ENCODE peak calls at places on chromosomes 4 and X, in ten cellular contexts. B is hepatocyte, N is K562, R is endodermal cell, G is tibial nerve, W is tibial artery, T is mucosa of descending colon, P is BE2C, C is kidney, O is body of pancreas. X is an unnamed sample. For H3K4me1, the result is how much of the 10 kb centered on the place peaks cover.

GRCh38 chrX:18075603-18076002 is 145.1 kb downstream of the BEND2 start:
- DNase-seq in B (no peak), N (no peak), R (peak), G (no peak), W (no peak), T (no peak), P (no peak), C (no peak), O (no peak), X (no peak)

GRCh38 chrX:137568741-137569469 is 3.0 kb downstream of the ZIC3 start:
- DNase-seq in B (no peak), N (no peak), R (peak), G (no peak), W (no peak), T (no peak), P (no peak), C (no peak), O (no peak), X (no peak)

GRCh38 chrX:30489323-30489722 is 88.2 kb downstream of the TASL start:
- DNase-seq in B (no peak), N (peak), R (peak), G (no peak), W (no peak), T (no peak), P (no peak), C (no peak), O (no peak), X (no peak)

GRCh38 chrX:15072880-15073279 is 197.0 kb downstream of the ASB9 start:
- DNase-seq in B (no peak), N (no peak), R (no peak), G (no peak), W (no peak), T (no peak), P (no peak), C (no peak), O (no peak), X (no peak)

GRCh38 chr4:85430697-85431096 is 44.3 kb upstream of the ARHGAP24 start:
- DNase-seq in B (peak), N (no peak), R (no peak), G (no peak), W (no peak), T (no peak), P (no peak), C (no peak), O (no peak), X (no peak)

GRCh38 chr4:37876156-37876555 is 14.7 kb upstream of the TBC1D1 start:
- DNase-seq in B (no peak), N (no peak), R (no peak), G (no peak), W (no peak), T (no peak), P (no peak), C (no peak), O (no peak), X (no peak)

GRCh38 chr4:125085-125820 is 952 bp downstream of the ZNF718 start:
- DNase-seq in B (peak), N (peak), R (peak), G (no peak), W (peak), T (peak), P (peak), C (peak), O (peak), X (peak)

GRCh38 chr4:5052424-5052702 is 1.1 kb downstream of the STK32B start:
- DNase-seq in B (no peak), N (no peak), R (no peak), G (no peak), W (no peak), T (no peak), P (no peak), C (no peak), O (no peak), X (no peak)

GRCh38 chr4:6761540-6762243 is 20.8 kb upstream of the KIAA0232 start:
- DNase-seq in B (no peak), N (no peak), R (peak), G (no peak), W (no peak), T (peak), P (no peak), C (peak), O (peak), X (no peak)

GRCh38 chrX:44343412-44343942 is at the start of gene EFHC2:
- DNase-seq in B (peak), N (peak), R (peak), G (peak), W (peak), T (peak), P (peak), C (peak), O (peak), X (no peak)

GRCh38 chrX:73855546-73855945 is 292.5 kb downstream of the CHIC1 start:
- DNase-seq in B (peak), N (peak), R (peak), G (peak), W (no peak), T (peak), P (peak), C (no peak), O (peak), X (peak)

GRCh38 chr4:13368262-13368661 is 115.9 kb downstream of the RAB28 start:
- DNase-seq in B (no peak), N (peak), R (no peak), G (no peak), W (no peak), T (no peak), P (no peak), C (no peak), O (no peak), X (no peak)

GRCh38 chr4:71266090-71266794 is 72.6 kb upstream of the SLC4A4 start:
- DNase-seq in B (no peak), N (no peak), R (no peak), G (no peak), W (no peak), T (no peak), P (no peak), C (no peak), O (no peak), X (no peak)

GRCh38 chrX:154600962-154601374 is 16.0 kb downstream of the CTAG1A start:
- DNase-seq in B (no peak), N (no peak), R (no peak), G (no peak), W (no peak), T (no peak), P (no peak), C (no peak), O (no peak), X (no peak)

GRCh38 chrX:27336466-27337091 is 126.6 kb downstream of the PPP4R3C start:
- DNase-seq in B (peak), N (peak), R (peak), G (no peak), W (no peak), T (peak), P (peak), C (no peak), O (peak), X (peak)

GRCh38 chrX:138191998-138192397 is 519.5 kb downstream of the FGF13 start:
- DNase-seq in B (peak), N (peak), R (peak), G (no peak), W (no peak), T (no peak), P (peak), C (no peak), O (peak), X (no peak)

GRCh38 chrX:39020051-39020669 is 218.9 kb downstream of the MID1IP1 start:
- DNase-seq in B (no peak), N (no peak), R (no peak), G (no peak), W (no peak), T (no peak), P (no peak), C (no peak), O (no peak), X (no peak)

GRCh38 chr4:165873298-165874071 is 448 bp downstream of the TLL1 start:
- DNase-seq in B (peak), N (no peak), R (peak), G (no peak), W (no peak), T (peak), P (peak), C (peak), O (peak), X (peak)

GRCh38 chr4:113094327-113094726 is 44.9 kb downstream of the ANK2 start:
- DNase-seq in B (no peak), N (no peak), R (no peak), G (no peak), W (no peak), T (no peak), P (peak), C (no peak), O (no peak), X (no peak)

GRCh38 chrX:9349572-9350259 is 115.1 kb upstream of the TBL1X start:
- DNase-seq in B (no peak), N (no peak), R (no peak), G (no peak), W (no peak), T (no peak), P (peak), C (no peak), O (no peak), X (no peak)

GRCh38 chr4:99300934-99301333 is 10.1 kb upstream of the ADH1A start:
- DNase-seq in B (peak), N (peak), R (no peak), G (peak), W (peak), T (peak), P (no peak), C (peak), O (peak), X (peak)

GRCh38 chr4:5724377-5724776 is 13.4 kb downstream of the EVC start:
- DNase-seq in B (no peak), N (no peak), R (no peak), G (no peak), W (no peak), T (no peak), P (no peak), C (no peak), O (no peak), X (no peak)

GRCh38 chrX:87961471-87961870 is 443.9 kb downstream of the KLHL4 start:
- DNase-seq in B (peak), N (no peak), R (peak), G (no peak), W (no peak), T (no peak), P (no peak), C (no peak), O (no peak), X (no peak)

GRCh38 chrX:153649178-153649914 is 2.3 kb downstream of the DUSP9 start:
- DNase-seq in B (peak), N (peak), R (peak), G (no peak), W (peak), T (peak), P (peak), C (peak), O (peak), X (no peak)

GRCh38 chr4:48490680-48491513 is 845 bp downstream of the ZAR1 start:
- DNase-seq in B (peak), N (no peak), R (peak), G (no peak), W (no peak), T (peak), P (no peak), C (peak), O (no peak), X (peak)

GRCh38 chrX:2489446-2490445 is 11.0 kb downstream of the DHRSX start:
- DNase-seq in B (no peak), N (no peak), R (peak), G (no peak), W (no peak), T (peak), P (no peak), C (no peak), O (no peak), X (no peak)

GRCh38 chr4:168076989-168077725 is 15.2 kb upstream of the ANXA10 start:
- DNase-seq in B (peak), N (peak), R (peak), G (peak), W (no peak), T (no peak), P (peak), C (no peak), O (peak), X (peak)

GRCh38 chr4:47933798-47934197 is 19.4 kb upstream of the NFXL1 start:
- DNase-seq in B (peak), N (peak), R (no peak), G (no peak), W (no peak), T (no peak), P (no peak), C (no peak), O (no peak), X (no peak)

GRCh38 chr4:83516042-83516772 is 19.7 kb upstream of the GPAT3 start:
- DNase-seq in B (no peak), N (no peak), R (no peak), G (no peak), W (no peak), T (no peak), P (no peak), C (no peak), O (no peak), X (no peak)

GRCh38 chr4:186304816-186305520 is 39.0 kb downstream of the F11 start:
- DNase-seq in B (no peak), N (no peak), R (no peak), G (no peak), W (no peak), T (no peak), P (no peak), C (no peak), O (no peak), X (no peak)

GRCh38 chrX:102959471-102959870 is 22.4 kb downstream of the RAB40AL start:
- DNase-seq in B (no peak), N (no peak), R (no peak), G (no peak), W (no peak), T (no peak), P (no peak), C (no peak), O (no peak), X (no peak)

GRCh38 chr4:132299866-132300265 is 849.2 kb upstream of the PCDH10 start:
- DNase-seq in B (no peak), N (no peak), R (no peak), G (no peak), W (no peak), T (no peak), P (no peak), C (no peak), O (no peak), X (no peak)

GRCh38 chrX:25561190-25561589 is 545.4 kb upstream of the ARX start:
- DNase-seq in B (no peak), N (no peak), R (no peak), G (no peak), W (no peak), T (no peak), P (no peak), C (no peak), O (no peak), X (no peak)

GRCh38 chrX:25555521-25555920 is 539.8 kb upstream of the ARX start:
- DNase-seq in B (no peak), N (no peak), R (no peak), G (no peak), W (no peak), T (no peak), P (no peak), C (no peak), O (no peak), X (no peak)

GRCh38 chrX:25558137-25558536 is 542.4 kb upstream of the ARX start:
- DNase-seq in B (no peak), N (no peak), R (no peak), G (no peak), W (no peak), T (no peak), P (no peak), C (no peak), O (no peak), X (no peak)
- H3K4me1 ChIP-seq in B (under half), N (under half), R (under half), G (under half), W (under half), T (under half), P (under half), C (under half), O (under half), X (under half)

GRCh38 chr4:81426770-81427604 is 44.7 kb downstream of the RASGEF1B start:
- DNase-seq in B (no peak), N (no peak), R (no peak), G (no peak), W (no peak), T (no peak), P (no peak), C (no peak), O (no peak), X (no peak)
- H3K4me3 ChIP-seq in B (no peak), N (no peak), R (no peak), G (no peak), W (no peak), T (no peak), P (no peak), C (no peak), O (no peak), X (no peak)

GRCh38 chr4:173185832-173186545 is 17.4 kb downstream of the GALNT7 start:
- DNase-seq in B (peak), N (no peak), R (no peak), G (no peak), W (no peak), T (no peak), P (no peak), C (no peak), O (no peak), X (peak)
- H3K4me1 ChIP-seq in B (under half), N (under half), R (under half), G (under half), W (half or more), T (under half), P (under half), C (under half), O (under half), X (under half)

GRCh38 chrX:57286507-57287251 is at the start of gene FAAH2:
- DNase-seq in B (peak), N (peak), R (peak), G (no peak), W (no peak), T (peak), P (no peak), C (peak), O (peak), X (peak)
- H3K4me3 ChIP-seq in B (peak), N (peak), R (peak), G (no peak), W (no peak), T (no peak), P (no peak), C (peak), O (peak), X (peak)

GRCh38 chr4:183177001-183177400 is 77.9 kb downstream of the WWC2 start:
- DNase-seq in B (no peak), N (no peak), R (no peak), G (no peak), W (no peak), T (no peak), P (no peak), C (no peak), O (no peak), X (no peak)
- H3K4me1 ChIP-seq in B (under half), N (under half), R (under half), G (under half), W (under half), T (under half), P (under half), C (under half), O (under half), X (under half)

GRCh38 chr4:120760047-120760446 is 162.5 kb downstream of the PRDM5 start:
- DNase-seq in B (no peak), N (no peak), R (no peak), G (no peak), W (no peak), T (no peak), P (no peak), C (no peak), O (no peak), X (no peak)
- H3K4me3 ChIP-seq in B (no peak), N (no peak), R (no peak), G (no peak), W (no peak), T (no peak), P (no peak), C (no peak), O (no peak), X (no peak)

GRCh38 chr4:153521467-153521866 is 55.3 kb downstream of the TMEM131L start:
- DNase-seq in B (no peak), N (no peak), R (no peak), G (no peak), W (no peak), T (no peak), P (no peak), C (no peak), O (no peak), X (peak)
- H3K4me1 ChIP-seq in B (under half), N (under half), R (under half), G (under half), W (half or more), T (under half), P (under half), C (under half), O (half or more), X (under half)

X was measured in colonic mucosa.